ENCODE peak calls at places on chromosomes 7 and 10, in seven cellular contexts. Q is GM12878, M is SK-N-SH, R is HepG2, I is HCT116, O is H1, T is K562. Z is an unnamed sample.

GRCh38 chr7:154546946-154547587 is 455.9 kb downstream of the PAXIP1 start:
- DNase-seq in Q (no peak), M (peak), R (no peak), I (no peak), O (no peak), T (no peak), Z (no peak)

GRCh38 chr7:50838675-50839377 is 56.1 kb upstream of the GRB10 start:
- DNase-seq in Q (no peak), M (no peak), R (no peak), I (no peak), O (no peak), T (no peak), Z (no peak)

GRCh38 chr7:102439963-102440795 is 6.8 kb downstream of the ORAI2 start:
- DNase-seq in Q (no peak), M (peak), R (peak), I (peak), O (peak), T (peak), Z (no peak)

GRCh38 chr10:50387736-50388081 is 136.4 kb upstream of the ASAH2 start:
- DNase-seq in Q (no peak), M (no peak), R (no peak), I (no peak), O (no peak), T (no peak), Z (no peak)

GRCh38 chr10:128140425-128140824 is 14.2 kb upstream of the MKI67 start:
- DNase-seq in Q (no peak), M (no peak), R (no peak), I (no peak), O (no peak), T (no peak), Z (no peak)

GRCh38 chr10:28240400-28240799 is 62.5 kb downstream of the MPP7 start:
- DNase-seq in Q (no peak), M (no peak), R (no peak), I (no peak), O (no peak), T (no peak), Z (no peak)

GRCh38 chr10:85643839-85644525 is 722.6 kb downstream of the GRID1 start:
- DNase-seq in Q (no peak), M (no peak), R (peak), I (peak), O (no peak), T (no peak), Z (no peak)

GRCh38 chr10:100913470-100913865 is 705 bp downstream of the SLF2 start:
- DNase-seq in Q (no peak), M (no peak), R (no peak), I (no peak), O (no peak), T (no peak), Z (no peak)

GRCh38 chr10:44668336-44668735 is 242.8 kb upstream of the TMEM72 start:
- DNase-seq in Q (no peak), M (no peak), R (no peak), I (no peak), O (no peak), T (no peak), Z (no peak)

GRCh38 chr7:35700327-35700726 is 5.4 kb upstream of the HERPUD2 start:
- DNase-seq in Q (no peak), M (no peak), R (no peak), I (no peak), O (no peak), T (no peak), Z (no peak)

GRCh38 chr7:45649560-45650346 is 75.6 kb downstream of the ADCY1 start:
- DNase-seq in Q (no peak), M (no peak), R (no peak), I (no peak), O (no peak), T (no peak), Z (no peak)

GRCh38 chr10:96513686-96514551 is at the start of gene TLL2:
- DNase-seq in Q (no peak), M (peak), R (peak), I (peak), O (peak), T (peak), Z (peak)

GRCh38 chr7:64667311-64667710 is 1.4 kb downstream of the ZNF107 start:
- DNase-seq in Q (no peak), M (no peak), R (peak), I (no peak), O (no peak), T (no peak), Z (no peak)

GRCh38 chr7:146948708-146949107 is 832.1 kb downstream of the CNTNAP2 start:
- DNase-seq in Q (no peak), M (no peak), R (no peak), I (no peak), O (no peak), T (no peak), Z (no peak)

GRCh38 chr7:151378011-151378410 is 31.8 kb downstream of the WDR86 start:
- DNase-seq in Q (no peak), M (no peak), R (no peak), I (no peak), O (no peak), T (no peak), Z (no peak)

GRCh38 chr10:124091646-124092269 is 1.6 kb downstream of the CHST15 start:
- DNase-seq in Q (no peak), M (peak), R (no peak), I (no peak), O (no peak), T (no peak), Z (no peak)

GRCh38 chr7:117217636-117218035 is 105.2 kb downstream of the WNT2 start:
- DNase-seq in Q (no peak), M (no peak), R (no peak), I (no peak), O (no peak), T (no peak), Z (no peak)

GRCh38 chr7:542131-542934 is 22.7 kb upstream of the PDGFA start:
- DNase-seq in Q (no peak), M (no peak), R (no peak), I (no peak), O (no peak), T (no peak), Z (no peak)

GRCh38 chr10:70694410-70695179 is 22.3 kb downstream of the ADAMTS14 start:
- DNase-seq in Q (no peak), M (no peak), R (no peak), I (no peak), O (no peak), T (no peak), Z (no peak)

GRCh38 chr7:24730018-24730369 is 27.3 kb downstream of the GSDME start:
- DNase-seq in Q (no peak), M (no peak), R (no peak), I (no peak), O (no peak), T (no peak), Z (no peak)

GRCh38 chr7:11415101-11415500 is 416.9 kb downstream of the THSD7A start:
- DNase-seq in Q (no peak), M (no peak), R (no peak), I (no peak), O (no peak), T (no peak), Z (peak)

GRCh38 chr7:150695654-150696053 is 10.1 kb downstream of the GIMAP2 start:
- DNase-seq in Q (no peak), M (no peak), R (no peak), I (no peak), O (no peak), T (no peak), Z (no peak)

GRCh38 chr7:77199008-77199966 is at the start of gene FGL2:
- DNase-seq in Q (no peak), M (no peak), R (no peak), I (no peak), O (no peak), T (no peak), Z (no peak)

GRCh38 chr7:106110885-106111670 is 1.0 kb downstream of the SYPL1 start:
- DNase-seq in Q (no peak), M (no peak), R (no peak), I (no peak), O (no peak), T (no peak), Z (no peak)

GRCh38 chr7:8436965-8437364 is 3.6 kb downstream of the NXPH1 start:
- DNase-seq in Q (peak), M (no peak), R (peak), I (peak), O (no peak), T (peak), Z (peak)

GRCh38 chr10:113600569-113600968 is 47.7 kb downstream of the HABP2 start:
- DNase-seq in Q (no peak), M (no peak), R (no peak), I (no peak), O (no peak), T (no peak), Z (no peak)

GRCh38 chr10:49759787-49760551 is 2.2 kb downstream of the OGDHL start:
- DNase-seq in Q (no peak), M (peak), R (peak), I (no peak), O (no peak), T (no peak), Z (no peak)

GRCh38 chr7:87702326-87702725 is 74.1 kb downstream of the RUNDC3B start:
- DNase-seq in Q (no peak), M (no peak), R (no peak), I (no peak), O (no peak), T (no peak), Z (no peak)

GRCh38 chr7:102044984-102045673 is 227.7 kb downstream of the CUX1 start:
- DNase-seq in Q (no peak), M (peak), R (no peak), I (peak), O (no peak), T (no peak), Z (no peak)

GRCh38 chr10:117684211-117684610 is 141.7 kb downstream of the EMX2 start:
- DNase-seq in Q (no peak), M (no peak), R (no peak), I (no peak), O (no peak), T (no peak), Z (no peak)

GRCh38 chr10:91022390-91022789 is 101.5 kb upstream of the ANKRD1 start:
- DNase-seq in Q (no peak), M (no peak), R (no peak), I (no peak), O (no peak), T (no peak), Z (no peak)
- TF ChIP-seq JUND in Q (no peak), M (no peak), R (no peak), I (no peak), O (no peak), T (no peak), Z (no peak)

DNA sequence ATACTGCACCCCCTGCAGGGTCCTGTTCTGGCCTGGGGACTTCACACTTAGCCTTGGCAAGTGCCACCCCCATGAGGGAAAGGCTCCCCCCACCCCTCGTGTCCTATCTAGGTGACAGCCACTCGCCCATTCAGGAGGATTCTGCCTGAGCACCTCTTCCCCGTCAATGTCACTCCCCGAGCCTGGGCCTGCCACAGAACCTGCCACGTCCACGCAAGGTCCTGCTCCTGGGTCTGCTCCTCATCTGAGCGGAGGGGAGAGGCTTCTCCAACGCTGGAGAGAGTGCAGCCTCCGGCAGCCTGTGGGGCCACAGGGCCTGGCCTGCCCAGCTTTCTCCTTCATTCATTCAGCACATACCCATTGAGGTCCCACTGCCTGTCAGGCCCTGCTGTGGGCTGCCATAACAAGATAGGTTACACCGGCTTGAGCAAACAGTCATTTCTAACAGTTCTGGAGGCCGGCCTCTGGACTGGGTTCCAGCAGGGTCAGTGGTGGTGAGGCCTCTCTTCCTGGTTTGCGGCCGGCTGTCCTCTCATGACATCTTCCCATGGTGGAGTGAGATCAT is 92.0 kb upstream of the RET start:
- DNase-seq in Q (no peak), M (no peak), R (no peak), I (no peak), O (no peak), T (no peak), Z (no peak)
- TF ChIP-seq JUND in Q (no peak), M (no peak), R (no peak), I (no peak), O (no peak), T (no peak), Z (no peak)

DNA sequence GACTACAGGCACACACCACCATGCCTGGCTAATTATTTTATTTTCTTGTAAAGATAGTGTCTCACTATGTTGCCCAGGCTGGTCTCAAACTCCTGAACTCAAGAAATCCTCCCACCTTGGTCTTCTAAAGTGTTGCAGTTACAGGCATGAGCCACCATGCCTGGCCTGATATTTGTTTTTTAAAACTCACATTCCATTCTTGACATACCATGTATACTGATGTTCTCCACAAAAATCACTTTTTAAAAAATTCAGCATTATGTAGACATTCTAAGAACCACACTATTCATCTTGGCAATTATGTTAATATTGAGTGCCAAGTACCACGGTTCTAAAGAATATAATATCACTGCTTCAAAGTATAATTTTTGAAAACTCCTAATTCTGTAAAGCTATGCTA is 43.5 kb downstream of the IDE start:
- DNase-seq in Q (no peak), M (no peak), R (no peak), I (no peak), O (no peak), T (no peak), Z (no peak)
- TF ChIP-seq JUND in Q (no peak), M (no peak), R (no peak), I (no peak), O (no peak), T (no peak), Z (no peak)

GRCh38 chr10:68871731-68872342 is 29.3 kb upstream of the DDX50 start:
- DNase-seq in Q (no peak), M (peak), R (peak), I (no peak), O (no peak), T (no peak), Z (peak)
- TF ChIP-seq JUND in Q (no peak), M (no peak), R (no peak), I (no peak), O (no peak), T (no peak), Z (no peak)

GRCh38 chr7:100914208-100914878 is 18.7 kb upstream of the ACHE start:
- DNase-seq in Q (no peak), M (no peak), R (peak), I (no peak), O (no peak), T (no peak), Z (no peak)
- TF ChIP-seq JUND in Q (no peak), M (no peak), R (no peak), I (no peak), O (no peak), T (no peak), Z (no peak)

DNA sequence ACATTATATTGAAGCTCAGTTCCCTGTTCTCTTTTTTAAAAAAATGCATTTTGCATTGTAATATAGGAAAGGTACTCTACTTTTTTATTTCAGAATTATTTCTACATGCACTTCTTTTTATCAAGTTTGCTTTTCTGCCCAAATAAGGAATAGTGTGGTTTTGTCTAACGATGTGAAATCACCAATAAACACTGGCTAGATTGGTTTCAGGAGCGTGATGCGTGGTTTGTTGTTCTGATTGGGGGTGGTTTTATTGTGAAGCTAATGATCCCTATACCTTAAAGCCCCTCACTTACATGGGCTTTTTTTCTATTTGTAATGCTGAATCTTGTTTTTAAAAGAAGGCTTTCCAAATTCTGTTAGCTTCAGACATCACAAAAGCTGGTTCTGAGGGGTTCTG is 17.6 kb downstream of the ENTPD7 start:
- DNase-seq in Q (no peak), M (no peak), R (no peak), I (no peak), O (no peak), T (no peak), Z (no peak)
- TF ChIP-seq JUND in Q (no peak), M (no peak), R (no peak), I (no peak), O (no peak), T (no peak), Z (no peak)

GRCh38 chr10:132124201-132124920 is 58.6 kb downstream of the JAKMIP3 start:
- DNase-seq in Q (no peak), M (no peak), R (no peak), I (no peak), O (no peak), T (no peak), Z (no peak)
- TF ChIP-seq JUND in Q (no peak), M (no peak), R (no peak), I (no peak), O (no peak), T (no peak), Z (no peak)

GRCh38 chr10:62666264-62666663 is 138.3 kb upstream of the ADO start:
- DNase-seq in Q (no peak), M (no peak), R (no peak), I (no peak), O (no peak), T (no peak), Z (no peak)
- TF ChIP-seq JUND in Q (no peak), M (no peak), R (no peak), I (no peak), O (no peak), T (no peak), Z (no peak)

GRCh38 chr10:118721005-118721876 is 33.5 kb downstream of the CACUL1 start:
- DNase-seq in Q (no peak), M (peak), R (peak), I (peak), O (no peak), T (peak), Z (peak)
- TF ChIP-seq JUND in Q (no peak), M (no peak), R (no peak), I (no peak), O (no peak), T (no peak), Z (no peak)

GRCh38 chr7:114922151-114922651 is 307 bp downstream of the MDFIC start:
- DNase-seq in Q (no peak), M (peak), R (no peak), I (no peak), O (no peak), T (no peak), Z (peak)
- TF ChIP-seq JUND in Q (no peak), M (no peak), R (no peak), I (no peak), O (no peak), T (no peak), Z (no peak)